ENCODE peak calls at places on chromosome X, in eight cellular contexts. I, S, R, D, O, Q, T and Y are unnamed samples.

GRCh38 chrX:149962859-149963757 is 24.8 kb upstream of the EOLA2 start:
- DNase-seq in I (no peak), S (peak; percentile 54), R (peak; percentile 53), D (peak; percentile 45), O (peak; percentile 12), Q (peak; percentile 53), T (no peak), Y (peak; percentile 76)

GRCh38 chrX:30653415-30654131 is at the start of gene GK:
- DNase-seq in I (no peak), S (peak; percentile 57), R (peak; percentile 49), D (no peak), O (peak; percentile 14), Q (no peak), T (no peak), Y (no peak)

GRCh38 chrX:74118503-74118902 is 185.5 kb upstream of the ZCCHC13 start:
- DNase-seq in I (no peak), S (no peak), R (no peak), D (no peak), O (no peak), Q (no peak), T (no peak), Y (no peak)

GRCh38 chrX:127558811-127559210 is 493.4 kb downstream of the ACTRT1 start:
- DNase-seq in I (no peak), S (no peak), R (no peak), D (no peak), O (no peak), Q (no peak), T (no peak), Y (no peak)

GRCh38 chrX:22273714-22274317 is 1.1 kb downstream of the CBLL2 start:
- DNase-seq in I (no peak), S (no peak), R (no peak), D (no peak), O (no peak), Q (no peak), T (no peak), Y (no peak)

GRCh38 chrX:44352739-44353138 is 9.3 kb upstream of the EFHC2 start:
- DNase-seq in I (no peak), S (no peak), R (no peak), D (no peak), O (no peak), Q (no peak), T (no peak), Y (no peak)

GRCh38 chrX:52280812-52281211 is 88.0 kb upstream of the XAGE2 start:
- DNase-seq in I (no peak), S (no peak), R (no peak), D (no peak), O (no peak), Q (no peak), T (no peak), Y (no peak)

GRCh38 chrX:125132274-125132673 is 187.4 kb upstream of the TEX13C start:
- DNase-seq in I (no peak), S (no peak), R (no peak), D (no peak), O (no peak), Q (no peak), T (no peak), Y (no peak)

GRCh38 chrX:69065451-69065850 is 99.8 kb downstream of the PJA1 start:
- DNase-seq in I (no peak), S (no peak), R (no peak), D (no peak), O (no peak), Q (no peak), T (no peak), Y (no peak)

GRCh38 chrX:154028502-154029184 is 8.9 kb upstream of the IRAK1 start:
- DNase-seq in I (no peak), S (no peak), R (no peak), D (no peak), O (no peak), Q (no peak), T (no peak), Y (no peak)

GRCh38 chrX:154535892-154536291 is 10.8 kb downstream of the G6PD start:
- DNase-seq in I (no peak), S (no peak), R (no peak), D (no peak), O (no peak), Q (no peak), T (no peak), Y (no peak)

GRCh38 chrX:9626379-9626778 is 139.3 kb downstream of the GPR143 start:
- DNase-seq in I (no peak), S (no peak), R (no peak), D (no peak), O (no peak), Q (no peak), T (no peak), Y (no peak)

GRCh38 chrX:1487401-1487800 is 34.7 kb upstream of the ASMTL start:
- DNase-seq in I (no peak), S (no peak), R (no peak), D (no peak), O (no peak), Q (no peak), T (no peak), Y (no peak)

GRCh38 chrX:138708268-138708667 is 3.2 kb downstream of the FGF13 start:
- DNase-seq in I (no peak), S (no peak), R (no peak), D (no peak), O (no peak), Q (no peak), T (no peak), Y (no peak)

GRCh38 chrX:138709886-138710285 is 1.6 kb downstream of the FGF13 start:
- DNase-seq in I (no peak), S (no peak), R (no peak), D (no peak), O (peak; percentile 2), Q (no peak), T (no peak), Y (no peak)

GRCh38 chrX:138710311-138710791 is 1.2 kb downstream of the FGF13 start:
- DNase-seq in I (no peak), S (no peak), R (peak; percentile 13), D (no peak), O (peak; percentile 0), Q (no peak), T (no peak), Y (peak; percentile 22)

GRCh38 chrX:138710866-138711331 is 618 bp downstream of the FGF13 start:
- DNase-seq in I (no peak), S (peak; percentile 33), R (peak; percentile 15), D (no peak), O (peak; percentile 26), Q (no peak), T (no peak), Y (peak; percentile 17)

DNA sequence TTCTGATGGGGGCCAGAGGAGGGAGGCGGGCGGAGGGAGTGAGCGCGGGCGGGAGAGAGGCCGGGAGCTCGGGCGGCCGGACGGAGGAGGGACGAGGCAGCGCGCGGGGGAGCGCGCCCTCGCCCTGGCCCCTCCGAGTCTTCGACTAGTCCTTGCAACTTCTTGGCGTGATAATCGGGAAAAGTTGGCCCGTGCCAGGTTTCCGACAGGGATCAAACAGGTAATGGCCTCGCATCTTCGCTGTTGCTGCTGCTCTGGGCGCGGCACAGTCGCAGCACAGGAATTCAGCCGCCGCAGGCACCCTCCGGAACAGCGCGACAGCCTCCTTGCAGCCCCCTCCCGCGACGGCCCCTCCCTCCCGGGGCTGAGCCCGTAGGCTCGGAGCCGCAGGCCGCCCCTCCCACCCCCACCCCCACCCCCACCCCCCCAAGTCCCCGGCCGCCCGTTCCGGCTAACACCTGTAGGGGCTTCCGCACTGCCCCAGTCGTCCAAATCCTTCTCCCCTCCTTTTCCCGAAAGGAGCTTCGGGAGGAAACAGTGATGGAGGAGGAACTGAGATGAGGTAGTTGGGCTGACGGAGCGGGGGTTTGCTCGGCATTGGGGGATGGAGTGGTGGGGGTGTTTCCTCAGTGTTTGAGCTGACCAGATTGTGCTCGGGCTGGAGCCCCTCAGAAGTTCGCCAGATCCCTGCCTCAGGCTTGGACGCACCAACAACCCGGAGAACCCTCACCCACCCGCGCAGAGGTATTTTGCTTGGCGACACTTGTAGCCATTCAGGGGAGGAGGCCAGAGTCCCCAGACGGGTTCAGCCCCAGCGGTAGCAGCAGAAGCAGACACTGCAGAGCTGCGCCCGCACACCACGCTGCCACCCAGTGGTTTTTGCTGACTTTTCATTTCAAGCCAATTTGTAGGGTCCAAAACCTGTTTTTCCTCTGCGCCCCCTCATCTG is at the start of gene FGF13:
- DNase-seq in I (no peak), S (peak; percentile 49), R (peak; percentile 49), D (no peak), O (peak; percentile 48), Q (no peak), T (no peak), Y (peak; percentile 50)
- H3K27ac ChIP-seq in I (no peak within 1 kb of the TSS), S (no peak within 1 kb of the TSS), R (no peak within 1 kb of the TSS), D (no peak within 1 kb of the TSS), O (peak within 1 kb of the TSS; percentile 85), Q (no peak within 1 kb of the TSS), T (no peak within 1 kb of the TSS), Y (no peak within 1 kb of the TSS)

GRCh38 chrX:11109968-11110367 is 1.2 kb upstream of the HCCS start:
- DNase-seq in I (no peak), S (no peak), R (no peak), D (no peak), O (no peak), Q (no peak), T (no peak), Y (no peak)

GRCh38 chrX:11111947-11112346 is 815 bp downstream of the HCCS start:
- DNase-seq in I (no peak), S (no peak), R (no peak), D (no peak), O (no peak), Q (no peak), T (no peak), Y (no peak)

GRCh38 chrX:11117751-11118150 is 6.6 kb downstream of the HCCS start:
- DNase-seq in I (no peak), S (no peak), R (no peak), D (no peak), O (no peak), Q (no peak), T (no peak), Y (no peak)

GRCh38 chrX:11111038-11111851 is at the start of gene HCCS:
- DNase-seq in I (peak; percentile 69), S (peak; percentile 92), R (peak; percentile 83), D (peak; percentile 54), O (peak; percentile 53), Q (peak; percentile 79), T (peak; percentile 11), Y (peak; percentile 89)

GRCh38 chrX:11113731-11114130 is 2.6 kb downstream of the HCCS start:
- DNase-seq in I (no peak), S (no peak), R (no peak), D (no peak), O (no peak), Q (no peak), T (no peak), Y (no peak)
- H3K27ac ChIP-seq in I (no peak overlapping the region), S (no peak overlapping the region), R (no peak overlapping the region), D (no peak overlapping the region), O (no peak overlapping the region), Q (peak overlapping the region; percentile 28), T (no peak overlapping the region), Y (no peak overlapping the region)

GRCh38 chrX:134167804-134168203 is 69.2 kb upstream of the CCDC160 start:
- DNase-seq in I (no peak), S (no peak), R (no peak), D (no peak), O (no peak), Q (no peak), T (no peak), Y (no peak)
- H3K27ac ChIP-seq in I (no peak overlapping the region), S (no peak overlapping the region), R (no peak overlapping the region), D (no peak overlapping the region), O (no peak overlapping the region), Q (no peak overlapping the region), T (no peak overlapping the region), Y (no peak overlapping the region)

GRCh38 chrX:53583571-53583970 is 102.9 kb downstream of the HUWE1 start:
- DNase-seq in I (no peak), S (no peak), R (no peak), D (no peak), O (no peak), Q (no peak), T (no peak), Y (no peak)
- H3K27ac ChIP-seq in I (no peak overlapping the region), S (no peak overlapping the region), R (no peak overlapping the region), D (no peak overlapping the region), O (no peak overlapping the region), Q (no peak overlapping the region), T (no peak overlapping the region), Y (no peak overlapping the region)